ENCODE peak calls at places on chromosome 9, in ten cellular contexts. Q, T, Y, E, O, H, F, L, G and A are unnamed samples.

GRCh38 chr9:94018628-94019027 is 63.5 kb upstream of the BARX1 start:
- DNase-seq in G (no peak), H (peak), O (no peak), F (peak), Y (no peak), E (no peak), T (peak), Q (no peak), L (peak), A (no peak)

GRCh38 chr9:106846847-106847246 is 16.1 kb upstream of the ZNF462 start:
- DNase-seq in H (peak), F (peak), O (no peak), L (peak), G (no peak), T (peak), Q (no peak), Y (no peak), E (no peak), A (no peak)

GRCh38 chr9:116646661-116647514 is 40.2 kb upstream of the TRIM32 start:
- DNase-seq in F (peak), H (peak), T (peak), Y (no peak), Q (no peak), L (peak), O (no peak), G (no peak), E (no peak), A (no peak)

GRCh38 chr9:121912812-121913627 is 180.1 kb downstream of the TTLL11 start:
- DNase-seq in F (no peak), Y (no peak), G (no peak), E (peak), O (no peak), Q (no peak), L (peak), T (no peak), H (no peak), A (no peak)

GRCh38 chr9:123419721-123420559 is 63.9 kb downstream of the CRB2 start:
- DNase-seq in G (no peak), Q (no peak), E (no peak), T (no peak), O (no peak), H (no peak), Y (no peak), L (no peak), F (no peak), A (peak)

GRCh38 chr9:82540175-82540574 is 522.8 kb downstream of the RASEF start:
- DNase-seq in Y (no peak), L (no peak), Q (no peak), E (peak), F (no peak), H (no peak), G (no peak), O (no peak), T (no peak), A (peak)

GRCh38 chr9:35675732-35676392 is 2.1 kb downstream of the CA9 start:
- DNase-seq in O (peak), T (no peak), Q (peak), F (peak), E (no peak), G (no peak), Y (peak), H (no peak), L (no peak), A (no peak)

GRCh38 chr9:72444436-72444835 is 77.0 kb upstream of the TMC1 start:
- DNase-seq in Q (no peak), H (no peak), O (no peak), F (no peak), E (no peak), T (no peak), Y (no peak), L (no peak), G (no peak), A (no peak)

GRCh38 chr9:109815366-109815947 is 35.5 kb downstream of the PALM2AKAP2 start:
- DNase-seq in T (peak), L (peak), G (no peak), F (peak), H (no peak), O (no peak), Q (no peak), E (no peak), Y (no peak), A (no peak)

GRCh38 chr9:29830815-29831214 is 2257.5 kb upstream of the C9orf72 start:
- DNase-seq in F (peak), T (peak), G (no peak), E (no peak), H (peak), O (peak), Q (no peak), L (no peak), Y (no peak), A (no peak)

GRCh38 chr9:96009690-96010477 is 134.4 kb downstream of the ERCC6L2 start:
- DNase-seq in E (peak), H (no peak), L (no peak), Q (no peak), F (no peak), G (peak), T (no peak), Y (no peak), O (no peak), A (no peak)

GRCh38 chr9:126275386-126276001 is 51.1 kb upstream of the MVB12B start:
- DNase-seq in Y (peak), G (no peak), F (peak), L (peak), E (no peak), Q (no peak), H (peak), T (no peak), O (peak), A (no peak)

GRCh38 chr9:121686930-121687541 is 35.6 kb downstream of the DAB2IP start:
- DNase-seq in Y (peak), Q (peak), G (no peak), E (peak), T (peak), F (peak), O (peak), H (peak), L (peak), A (peak)

GRCh38 chr9:87862536-87863268 is 20.0 kb upstream of the SPATA31E1 start:
- DNase-seq in H (peak), L (peak), E (no peak), G (no peak), O (no peak), F (peak), T (peak), Q (no peak), Y (no peak), A (no peak)

GRCh38 chr9:24545847-24546522 is at the start of gene IZUMO3:
- DNase-seq in Y (no peak), T (no peak), L (no peak), Q (no peak), O (no peak), H (no peak), F (no peak), E (no peak), G (no peak), A (no peak)

GRCh38 chr9:121989010-121989409 is 104.1 kb downstream of the TTLL11 start:
- DNase-seq in H (peak), T (no peak), Q (no peak), F (peak), O (no peak), Y (no peak), E (no peak), G (no peak), L (peak), A (no peak)

GRCh38 chr9:33263936-33264472 is 504 bp downstream of the BAG1 start:
- DNase-seq in F (no peak), E (peak), O (peak), Q (peak), Y (peak), G (peak), L (no peak), T (no peak), H (no peak), A (peak)

GRCh38 chr9:31839273-31839672 is 545.2 kb upstream of the ACO1 start:
- DNase-seq in G (no peak), L (no peak), E (no peak), Q (no peak), H (peak), T (no peak), O (no peak), F (no peak), Y (no peak), A (no peak)

GRCh38 chr9:34663296-34663590 is 786 bp upstream of the CCL27 start:
- DNase-seq in T (no peak), H (no peak), Y (no peak), G (peak), O (no peak), F (no peak), E (no peak), Q (no peak), L (no peak), A (no peak)

GRCh38 chr9:109182550-109182939 is 15.5 kb upstream of the FRRS1L start:
- DNase-seq in T (no peak), E (no peak), O (no peak), L (no peak), H (no peak), Q (no peak), Y (no peak), G (no peak), F (no peak), A (no peak)

GRCh38 chr9:26296910-26297309 is 595.7 kb downstream of the CAAP1 start:
- DNase-seq in F (peak), H (peak), O (no peak), Q (no peak), E (no peak), G (no peak), Y (no peak), T (peak), L (no peak), A (no peak)

GRCh38 chr9:134959126-134959970 is 41.6 kb upstream of the FCN1 start:
- DNase-seq in O (no peak), G (no peak), L (no peak), H (no peak), F (no peak), Y (no peak), Q (peak), T (no peak), E (no peak), A (no peak)

GRCh38 chr9:69276775-69277174 is 48.2 kb upstream of the ENTREP1 start:
- DNase-seq in E (no peak), O (no peak), H (no peak), F (peak), L (no peak), T (no peak), G (no peak), Q (no peak), Y (peak), A (no peak)

GRCh38 chr9:38154501-38155421 is 85.7 kb upstream of the SHB start:
- DNase-seq in H (no peak), E (no peak), G (no peak), O (no peak), F (no peak), T (no peak), L (no peak), Y (no peak), Q (no peak), A (no peak)

GRCh38 chr9:115437418-115437817 is 319.5 kb upstream of the TNC start:
- DNase-seq in L (no peak), Y (no peak), T (no peak), F (no peak), G (no peak), H (no peak), E (no peak), O (no peak), Q (no peak), A (no peak)

GRCh38 chr9:115507148-115507547 is 389.2 kb upstream of the TNC start:
- DNase-seq in Q (no peak), H (no peak), O (no peak), E (no peak), F (no peak), Y (no peak), G (no peak), L (no peak), T (no peak), A (no peak)

GRCh38 chr9:127572961-127573727 is 38.9 kb upstream of the STXBP1 start:
- DNase-seq in G (no peak), Y (no peak), L (peak), Q (no peak), H (peak), F (peak), O (no peak), E (no peak), T (peak), A (no peak)

GRCh38 chr9:3827175-3827574 is 301.4 kb upstream of the RFX3 start:
- DNase-seq in E (no peak), F (no peak), O (no peak), L (no peak), Y (no peak), H (no peak), Q (no peak), G (no peak), T (no peak), A (no peak)

GRCh38 chr9:64773491-64773931 is 511.5 kb downstream of the FOXD4L5 start:
- DNase-seq in Y (no peak), L (no peak), Q (peak), E (no peak), F (peak), T (no peak), G (no peak), O (no peak), H (no peak), A (no peak)

DNA sequence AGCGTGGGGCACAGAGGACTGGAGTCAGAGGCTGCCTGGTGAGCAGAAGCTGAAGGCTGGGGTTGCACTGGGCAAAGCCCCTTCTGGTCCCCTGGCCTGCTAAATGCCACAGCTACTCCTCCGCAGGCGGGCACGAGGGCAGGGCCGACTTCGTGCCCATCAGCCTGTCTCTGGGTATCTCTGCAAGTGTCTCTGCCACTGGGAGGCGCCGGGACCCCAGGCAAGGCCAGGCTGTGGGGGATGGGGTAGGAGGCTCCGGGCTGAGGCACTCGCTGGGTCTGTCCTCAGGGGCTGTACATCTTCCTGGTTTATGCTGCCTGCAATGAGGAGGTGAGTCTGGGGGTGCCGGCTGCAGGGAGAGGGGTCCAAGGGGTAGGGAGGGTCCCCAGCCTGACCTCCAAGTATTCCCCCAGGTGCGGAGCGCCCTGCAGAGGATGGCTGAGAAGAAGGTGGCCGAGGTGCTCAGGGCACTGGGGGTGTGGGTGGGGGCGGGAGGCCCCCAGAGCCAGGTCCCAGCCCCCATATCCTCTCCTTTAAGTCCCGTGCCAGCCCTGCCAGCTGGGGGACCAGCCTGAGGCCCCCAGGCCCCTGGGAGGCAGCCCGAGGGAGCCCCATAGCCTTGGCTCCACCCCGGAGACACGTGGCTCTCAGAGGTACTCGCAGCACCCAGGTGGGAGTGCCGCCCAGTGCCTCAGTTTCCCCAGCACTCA is 25.1 kb downstream of the ADGRD2 start:
- DNase-seq in G (no peak), T (no peak), Q (peak), Y (no peak), H (no peak), O (no peak), F (no peak), L (no peak), E (peak), A (no peak)
- TF ChIP-seq CTCF in G (no peak), T (no peak), Q (no peak), Y (no peak), H (no peak), O (no peak), F (no peak), L (no peak), E (no peak), A (no peak)

DNA sequence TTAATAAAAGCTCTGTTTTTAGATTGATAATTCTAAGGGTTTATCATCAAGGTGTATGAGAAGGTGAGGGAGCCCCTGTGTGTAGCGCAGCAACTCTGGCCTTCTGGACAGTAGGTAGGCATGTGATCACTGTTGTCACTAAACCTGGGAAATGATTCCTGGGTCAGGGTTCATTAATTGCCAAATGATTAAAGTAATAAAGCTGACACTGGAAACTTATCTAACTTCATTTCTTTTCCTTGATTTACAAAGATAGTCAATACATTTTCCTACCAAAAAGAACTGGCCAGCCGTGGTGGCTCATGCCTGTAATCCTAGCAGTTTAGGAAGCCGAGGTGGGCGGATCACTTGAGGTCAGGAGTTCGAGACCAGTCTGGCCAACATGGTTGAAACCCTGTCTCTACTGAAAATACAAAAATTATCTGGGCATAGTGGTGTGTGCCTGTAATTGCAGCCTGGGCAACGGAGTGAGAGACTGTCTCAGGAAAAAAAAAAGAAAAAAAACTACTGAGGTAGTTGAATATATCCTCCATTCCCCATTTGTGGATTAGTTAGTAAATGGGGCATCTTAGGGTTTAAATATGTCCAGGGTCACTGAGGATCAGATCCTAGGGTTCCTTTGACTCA is 2.4 kb downstream of the EHMT1 start:
- DNase-seq in Y (no peak), H (peak), Q (no peak), O (no peak), F (peak), L (no peak), E (peak), G (no peak), T (peak), A (no peak)
- TF ChIP-seq CTCF in Y (peak), H (peak), Q (peak), O (peak), F (peak), L (peak), E (peak), G (peak), T (peak), A (peak)

GRCh38 chr9:97309260-97309659 is 1.8 kb downstream of the CCDC180 start:
- DNase-seq in L (no peak), G (no peak), H (no peak), Y (no peak), E (no peak), F (no peak), O (no peak), Q (no peak), T (no peak), A (no peak)

GRCh38 chr9:97307500-97308163 is at the start of gene CCDC180:
- DNase-seq in F (peak), H (peak), O (no peak), T (peak), Q (peak), Y (peak), L (no peak), E (no peak), G (no peak), A (no peak)

GRCh38 chr9:97304586-97304985 is 2.9 kb upstream of the CCDC180 start:
- DNase-seq in H (no peak), Q (no peak), F (no peak), Y (no peak), L (no peak), O (no peak), G (no peak), E (no peak), T (no peak), A (no peak)

GRCh38 chr9:97305501-97306298 is 1.8 kb upstream of the CCDC180 start:
- DNase-seq in Y (no peak), L (no peak), F (no peak), E (no peak), G (no peak), T (no peak), H (no peak), O (no peak), Q (no peak), A (no peak)

DNA sequence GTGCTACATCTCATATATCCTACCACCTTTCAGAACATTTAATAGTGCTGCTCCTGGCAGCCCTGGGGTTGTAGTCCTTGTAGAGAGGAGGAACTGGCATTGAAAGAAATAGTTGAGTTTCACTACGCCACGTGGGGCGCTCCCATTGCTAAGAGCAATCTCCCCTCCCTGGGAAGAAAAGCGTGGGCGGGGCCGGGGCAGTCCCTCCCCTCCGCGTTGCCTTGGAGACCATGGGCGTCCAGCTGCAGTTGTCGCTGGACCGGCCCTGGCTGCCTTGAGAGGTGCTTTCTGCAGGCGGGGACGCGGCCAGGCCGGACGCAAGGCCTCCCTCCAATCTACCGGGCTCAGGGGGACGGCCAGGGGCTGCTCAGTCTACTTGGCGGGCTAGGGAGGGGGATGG is 368 bp upstream of the CCDC180 start:
- DNase-seq in L (peak), G (no peak), Q (peak), H (peak), T (peak), F (peak), E (no peak), O (peak), Y (peak), A (no peak)
- TF ChIP-seq CTCF in L (no peak), G (no peak), Q (no peak), H (no peak), T (no peak), F (peak), E (no peak), O (peak), Y (no peak), A (no peak)

GRCh38 chr9:113355197-113355596 is 5.9 kb downstream of the BSPRY start:
- DNase-seq in G (no peak), O (no peak), E (no peak), Q (no peak), T (peak), H (peak), F (peak), L (peak), Y (no peak), A (no peak)
- TF ChIP-seq CTCF in G (no peak), O (no peak), E (no peak), Q (no peak), T (peak), H (peak), F (peak), L (peak), Y (no peak), A (no peak)

DNA sequence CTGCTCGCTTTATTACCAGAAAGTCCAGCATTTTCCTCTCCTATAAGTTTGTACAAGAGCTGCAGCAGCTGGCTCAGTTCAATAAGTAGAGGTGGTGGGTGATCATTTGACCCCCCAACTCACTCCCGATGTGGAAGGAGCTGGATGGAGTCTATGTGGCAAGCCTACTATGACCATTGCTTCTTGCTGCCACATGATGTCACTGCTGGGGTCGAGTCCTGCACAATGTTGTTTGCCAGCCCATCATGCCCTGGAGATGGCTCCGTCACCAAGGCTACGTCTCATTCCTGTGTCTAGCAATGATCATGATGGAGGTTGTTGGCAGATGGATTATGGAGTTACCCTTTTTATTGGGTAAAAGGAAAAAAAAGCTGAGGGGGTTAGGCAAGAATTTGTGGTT is 266.3 kb downstream of the PSAT1 start:
- DNase-seq in T (no peak), O (no peak), L (no peak), Q (no peak), G (no peak), Y (no peak), F (no peak), E (no peak), H (no peak), A (no peak)
- TF ChIP-seq CTCF in T (no peak), O (no peak), L (no peak), Q (no peak), G (no peak), Y (no peak), F (no peak), E (no peak), H (no peak), A (no peak)

GRCh38 chr9:136777359-136777758 is 13.0 kb upstream of the LCN15 start:
- DNase-seq in Q (peak), H (no peak), T (no peak), O (no peak), E (no peak), L (no peak), F (no peak), G (no peak), Y (no peak), A (no peak)
- TF ChIP-seq CTCF in Q (no peak), H (no peak), T (no peak), O (no peak), E (no peak), L (no peak), F (no peak), G (no peak), Y (no peak), A (no peak)